ENCODE peak calls at places on chromosomes 16 and 17, in nine cellular contexts. H, E, X, S, A, D, T, Y and F are unnamed samples.
A peak's percentile ranks its signal among the peaks of the same experiment; 100 is the strongest.

GRCh38 chr17:21363776-21364642 is 12.1 kb upstream of the KCNJ12 start:
- DNase-seq in S (no peak), D (no peak), A (no peak), H (no peak), E (no peak), Y (no peak), X (no peak), T (no peak), F (no peak)

GRCh38 chr17:6099492-6099891 is 29.3 kb downstream of the WSCD1 start:
- DNase-seq in Y (no peak), A (no peak), D (no peak), S (no peak), E (no peak), X (no peak), H (no peak), T (no peak), F (no peak)

GRCh38 chr17:2634361-2634960 is 41.0 kb downstream of the PAFAH1B1 start:
- DNase-seq in S (no peak), E (no peak), A (no peak), T (no peak), X (no peak), Y (no peak), D (peak; percentile 92), H (no peak), F (no peak)

GRCh38 chr17:48570325-48571023 is 7.7 kb downstream of the HOXB4 start:
- DNase-seq in A (no peak), Y (no peak), X (no peak), H (no peak), T (no peak), S (no peak), E (no peak), D (no peak), F (no peak)

GRCh38 chr17:38571833-38572274 is 33.9 kb downstream of the SRCIN1 start:
- DNase-seq in E (no peak), T (no peak), D (no peak), S (no peak), A (no peak), H (no peak), Y (no peak), X (no peak), F (no peak)

GRCh38 chr17:50176559-50177471 is 11.0 kb downstream of the SGCA start:
- DNase-seq in X (no peak), A (no peak), S (no peak), D (no peak), T (no peak), H (no peak), Y (no peak), E (no peak), F (no peak)

GRCh38 chr17:80720624-80721577 is 176.3 kb downstream of the RPTOR start:
- DNase-seq in Y (no peak), X (no peak), H (peak; percentile 49), A (no peak), E (peak; percentile 52), S (no peak), D (peak; percentile 84), T (peak; percentile 76), F (no peak)

GRCh38 chr17:40903129-40903847 is 18.2 kb upstream of the KRT20 start:
- DNase-seq in T (no peak), Y (no peak), X (no peak), S (no peak), A (no peak), E (no peak), D (peak; percentile 94), H (no peak), F (no peak)

GRCh38 chr17:78862073-78863023 is 21.7 kb upstream of the USP36 start:
- DNase-seq in D (peak; percentile 76), A (peak; percentile 99), T (peak; percentile 77), H (no peak), S (peak; percentile 79), X (no peak), E (peak; percentile 95), Y (peak; percentile 80), F (no peak)

GRCh38 chr17:36686123-36686669 is 84.8 kb downstream of the MRM1 start:
- DNase-seq in T (no peak), E (no peak), S (no peak), A (no peak), H (no peak), Y (no peak), X (no peak), D (peak; percentile 53), F (no peak)

GRCh38 chr17:46121165-46121764 is 72.0 kb downstream of the KANSL1 start:
- DNase-seq in D (no peak), Y (no peak), E (no peak), S (no peak), H (no peak), X (no peak), A (no peak), T (no peak), F (no peak)

GRCh38 chr16:70250748-70251650 is 741 bp downstream of the EXOSC6 start:
- DNase-seq in H (no peak), A (peak; percentile 13), T (peak; percentile 25), X (no peak), Y (peak; percentile 63), E (peak; percentile 65), S (no peak), D (peak; percentile 31), F (peak; percentile 12)

GRCh38 chr16:89442990-89443726 is 47.2 kb downstream of the ANKRD11 start:
- DNase-seq in Y (peak; percentile 61), D (peak; percentile 95), T (peak; percentile 51), X (no peak), H (no peak), E (peak; percentile 70), A (peak; percentile 48), S (no peak), F (no peak)

GRCh38 chr17:76866774-76867577 is 1.2 kb upstream of the MGAT5B start:
- DNase-seq in D (peak; percentile 57), Y (no peak), H (no peak), E (peak; percentile 30), X (no peak), A (no peak), T (no peak), S (no peak), F (no peak)

GRCh38 chr17:4733073-4733531 is 1.9 kb downstream of the MED11 start:
- DNase-seq in E (no peak), X (no peak), H (no peak), T (no peak), D (no peak), S (no peak), A (no peak), Y (no peak), F (peak; percentile 4)

GRCh38 chr16:47916266-47916665 is 239.5 kb downstream of the ABCC12 start:
- DNase-seq in A (no peak), Y (no peak), E (no peak), T (no peak), H (no peak), S (no peak), D (no peak), X (no peak), F (no peak)

GRCh38 chr16:3065742-3066439 is 451 bp downstream of the IL32 start:
- DNase-seq in H (no peak), Y (no peak), T (no peak), E (no peak), D (no peak), A (no peak), X (no peak), S (no peak), F (no peak)

GRCh38 chr17:9115446-9116265 is 94.3 kb downstream of the NTN1 start:
- DNase-seq in A (peak; percentile 20), D (peak; percentile 32), Y (peak; percentile 53), S (no peak), X (no peak), T (peak; percentile 47), H (no peak), E (peak; percentile 59), F (no peak)

GRCh38 chr16:19842758-19843157 is 41.9 kb downstream of the GPRC5B start:
- DNase-seq in T (no peak), Y (no peak), H (no peak), X (no peak), A (no peak), E (no peak), S (no peak), D (no peak), F (no peak)

GRCh38 chr16:29111421-29111820 is 126.6 kb downstream of the LAT start:
- DNase-seq in X (no peak), H (no peak), S (no peak), D (no peak), E (no peak), T (no peak), Y (no peak), A (no peak), F (no peak)

GRCh38 chr16:15899538-15900100 is 11.2 kb upstream of the CEP20 start:
- DNase-seq in D (peak; percentile 99), A (peak; percentile 31), S (no peak), E (peak; percentile 54), X (no peak), T (no peak), Y (no peak), H (no peak), F (no peak)

GRCh38 chr16:27776556-27776955 is 226.6 kb downstream of the KATNIP start:
- DNase-seq in A (no peak), D (no peak), Y (no peak), S (no peak), E (no peak), X (no peak), T (no peak), H (no peak), F (no peak)

GRCh38 chr16:25289466-25289865 is 31.8 kb upstream of the ZKSCAN2 start:
- DNase-seq in T (no peak), D (no peak), X (no peak), E (no peak), H (no peak), Y (no peak), A (no peak), S (no peak), F (no peak)